ENCODE peak calls at places on chromosome 1, in four cellular contexts. One of them, this sample, is unnamed.

GRCh38 chr1:181442181-181442525 is 41.2 kb upstream of the CACNA1E start:
- DNase-seq in EL: no peak
- DNase-seq in activated naive CD4-positive, alpha-beta T cell treated with anti-CD3 and anti-CD28 coated beads for 36 hours: no peak
- DNase-seq in tibial artery: no peak
- DNase-seq in this sample: no peak

GRCh38 chr1:90768826-90769225 is 51.7 kb upstream of the BARHL2 start:
- DNase-seq in tibial artery: no peak
- DNase-seq in EL: no peak
- DNase-seq in activated naive CD4-positive, alpha-beta T cell treated with anti-CD3 and anti-CD28 coated beads for 36 hours: no peak
- DNase-seq in this sample: no peak

GRCh38 chr1:67945733-67946374 is 104.6 kb downstream of the DIRAS3 start:
- DNase-seq in activated naive CD4-positive, alpha-beta T cell treated with anti-CD3 and anti-CD28 coated beads for 36 hours: no peak
- DNase-seq in tibial artery: no peak
- DNase-seq in EL: no peak
- DNase-seq in this sample: no peak

GRCh38 chr1:204652556-204652955 is 33.0 kb downstream of the LRRN2 start:
- DNase-seq in tibial artery: no peak
- DNase-seq in activated naive CD4-positive, alpha-beta T cell treated with anti-CD3 and anti-CD28 coated beads for 36 hours: no peak
- DNase-seq in EL: no peak
- DNase-seq in this sample: no peak

GRCh38 chr1:225428879-225429455 is 1.1 kb upstream of the LBR start:
- DNase-seq in tibial artery: no peak
- DNase-seq in EL: no peak
- DNase-seq in activated naive CD4-positive, alpha-beta T cell treated with anti-CD3 and anti-CD28 coated beads for 36 hours: no peak
- DNase-seq in this sample: no peak

GRCh38 chr1:118963456-118964430 is 24.4 kb downstream of the TBX15 start:
- DNase-seq in activated naive CD4-positive, alpha-beta T cell treated with anti-CD3 and anti-CD28 coated beads for 36 hours: no peak
- DNase-seq in EL: peak
- DNase-seq in tibial artery: peak
- DNase-seq in this sample: no peak

GRCh38 chr1:9449976-9450696 is 89.1 kb upstream of the SLC25A33 start:
- DNase-seq in activated naive CD4-positive, alpha-beta T cell treated with anti-CD3 and anti-CD28 coated beads for 36 hours: no peak
- DNase-seq in tibial artery: no peak
- DNase-seq in EL: no peak
- DNase-seq in this sample: no peak

GRCh38 chr1:44655609-44656008 is 18.7 kb downstream of the TMEM53 start:
- DNase-seq in activated naive CD4-positive, alpha-beta T cell treated with anti-CD3 and anti-CD28 coated beads for 36 hours: no peak
- DNase-seq in tibial artery: no peak
- DNase-seq in EL: peak
- DNase-seq in this sample: no peak

GRCh38 chr1:229169399-229169798 is 101.5 kb upstream of the RAB4A start:
- DNase-seq in EL: no peak
- DNase-seq in activated naive CD4-positive, alpha-beta T cell treated with anti-CD3 and anti-CD28 coated beads for 36 hours: no peak
- DNase-seq in tibial artery: no peak
- DNase-seq in this sample: no peak

GRCh38 chr1:3814065-3814464 is 17.8 kb upstream of the LRRC47 start:
- DNase-seq in EL: no peak
- DNase-seq in tibial artery: no peak
- DNase-seq in activated naive CD4-positive, alpha-beta T cell treated with anti-CD3 and anti-CD28 coated beads for 36 hours: no peak
- DNase-seq in this sample: no peak

GRCh38 chr1:163797816-163798215 is 476.1 kb downstream of the NUF2 start:
- DNase-seq in EL: no peak
- DNase-seq in activated naive CD4-positive, alpha-beta T cell treated with anti-CD3 and anti-CD28 coated beads for 36 hours: no peak
- DNase-seq in tibial artery: no peak
- DNase-seq in this sample: no peak

GRCh38 chr1:153612111-153612754 is 704 bp downstream of the S100A16 start:
- DNase-seq in EL: no peak
- DNase-seq in activated naive CD4-positive, alpha-beta T cell treated with anti-CD3 and anti-CD28 coated beads for 36 hours: no peak
- DNase-seq in tibial artery: no peak
- DNase-seq in this sample: no peak

GRCh38 chr1:114126696-114127095 is 27.0 kb downstream of the SYT6 start:
- DNase-seq in activated naive CD4-positive, alpha-beta T cell treated with anti-CD3 and anti-CD28 coated beads for 36 hours: no peak
- DNase-seq in tibial artery: peak
- DNase-seq in EL: no peak
- DNase-seq in this sample: no peak

GRCh38 chr1:192652159-192652558 is 16.2 kb downstream of the RGS13 start:
- DNase-seq in tibial artery: no peak
- DNase-seq in activated naive CD4-positive, alpha-beta T cell treated with anti-CD3 and anti-CD28 coated beads for 36 hours: no peak
- DNase-seq in EL: no peak
- DNase-seq in this sample: no peak

GRCh38 chr1:46613661-46614603 is 2.7 kb downstream of the MOB3C start:
- DNase-seq in EL: peak
- DNase-seq in tibial artery: peak
- DNase-seq in activated naive CD4-positive, alpha-beta T cell treated with anti-CD3 and anti-CD28 coated beads for 36 hours: peak
- DNase-seq in this sample: peak

GRCh38 chr1:168180148-168180524 is 1.4 kb downstream of the TIPRL start:
- DNase-seq in EL: no peak
- DNase-seq in tibial artery: no peak
- DNase-seq in activated naive CD4-positive, alpha-beta T cell treated with anti-CD3 and anti-CD28 coated beads for 36 hours: peak
- DNase-seq in this sample: no peak

GRCh38 chr1:178470411-178470960 is 26.3 kb downstream of the CLEC20A start:
- DNase-seq in tibial artery: no peak
- DNase-seq in EL: no peak
- DNase-seq in activated naive CD4-positive, alpha-beta T cell treated with anti-CD3 and anti-CD28 coated beads for 36 hours: no peak
- DNase-seq in this sample: no peak

GRCh38 chr1:188615321-188615720 is 1786.6 kb downstream of the PLA2G4A start:
- DNase-seq in EL: peak
- DNase-seq in tibial artery: no peak
- DNase-seq in activated naive CD4-positive, alpha-beta T cell treated with anti-CD3 and anti-CD28 coated beads for 36 hours: no peak
- DNase-seq in this sample: no peak

GRCh38 chr1:56031011-56031410 is 548.4 kb downstream of the PLPP3 start:
- DNase-seq in tibial artery: no peak
- DNase-seq in activated naive CD4-positive, alpha-beta T cell treated with anti-CD3 and anti-CD28 coated beads for 36 hours: no peak
- DNase-seq in EL: no peak
- DNase-seq in this sample: no peak

GRCh38 chr1:16142383-16142995 is 13.4 kb downstream of the EPHA2 start:
- DNase-seq in EL: no peak
- DNase-seq in activated naive CD4-positive, alpha-beta T cell treated with anti-CD3 and anti-CD28 coated beads for 36 hours: no peak
- DNase-seq in tibial artery: no peak
- DNase-seq in this sample: no peak

GRCh38 chr1:145719230-145720079 is at the start of gene CD160:
- DNase-seq in activated naive CD4-positive, alpha-beta T cell treated with anti-CD3 and anti-CD28 coated beads for 36 hours: peak
- DNase-seq in EL: no peak
- DNase-seq in tibial artery: no peak
- DNase-seq in this sample: no peak

GRCh38 chr1:2637472-2637871 is 4.7 kb upstream of the MMEL1 start:
- DNase-seq in EL: no peak
- DNase-seq in activated naive CD4-positive, alpha-beta T cell treated with anti-CD3 and anti-CD28 coated beads for 36 hours: no peak
- DNase-seq in tibial artery: no peak
- DNase-seq in this sample: no peak

GRCh38 chr1:9634582-9634981 is 16.9 kb upstream of the PIK3CD start:
- DNase-seq in EL: no peak
- DNase-seq in tibial artery: no peak
- DNase-seq in activated naive CD4-positive, alpha-beta T cell treated with anti-CD3 and anti-CD28 coated beads for 36 hours: no peak
- DNase-seq in this sample: no peak

This sample was measured in psoas muscle.